ENCODE peak calls at places on chromosomes 1 and 21, in ten cellular contexts. O, W, J, B, P, H, T, X, U and Q are unnamed samples.

GRCh38 chr1:219128957-219129356 is 44.7 kb upstream of the LYPLAL1 start:
- DNase-seq in U (no peak), B (no peak), P (no peak), T (no peak), O (no peak), W (no peak), J (no peak), H (no peak), X (no peak), Q (no peak)

GRCh38 chr1:219990782-219991510 is 55.4 kb downstream of the EPRS1 start:
- DNase-seq in H (no peak), B (no peak), P (peak; percentile 27), O (peak; percentile 61), X (no peak), W (no peak), U (no peak), J (no peak), T (no peak), Q (peak; percentile 56)

GRCh38 chr21:21897275-21897883 is 899.2 kb downstream of the NCAM2 start:
- DNase-seq in O (no peak), B (no peak), H (no peak), P (no peak), T (no peak), J (no peak), X (no peak), U (no peak), W (no peak), Q (no peak)

GRCh38 chr1:50684185-50684584 is 260.9 kb upstream of the DMRTA2 start:
- DNase-seq in O (no peak), W (no peak), U (no peak), P (no peak), T (no peak), B (no peak), H (no peak), J (no peak), X (no peak), Q (no peak)

GRCh38 chr1:230453377-230453776 is 27.2 kb upstream of the PGBD5 start:
- DNase-seq in T (no peak), H (no peak), U (no peak), W (no peak), J (no peak), O (no peak), B (no peak), P (no peak), X (no peak), Q (no peak)

GRCh38 chr1:234921266-234922062 is 207.2 kb downstream of the TOMM20 start:
- DNase-seq in X (peak; percentile 40), O (no peak), J (peak; percentile 62), B (no peak), W (peak; percentile 49), H (no peak), P (no peak), U (peak; percentile 65), T (no peak), Q (no peak)

GRCh38 chr21:36610201-36610600 is 88.7 kb upstream of the SIM2 start:
- DNase-seq in W (no peak), U (no peak), X (no peak), O (no peak), J (no peak), B (no peak), H (no peak), P (no peak), T (no peak), Q (no peak)

GRCh38 chr1:34885405-34886247 is 26.1 kb upstream of the SMIM12 start:
- DNase-seq in J (no peak), H (no peak), U (no peak), P (no peak), T (no peak), X (peak; percentile 45), O (peak; percentile 90), B (peak; percentile 73), W (peak; percentile 42), Q (peak; percentile 44)

GRCh38 chr1:107153033-107153432 is 12.2 kb downstream of the NTNG1 start:
- DNase-seq in T (no peak), W (no peak), U (no peak), H (no peak), J (no peak), P (no peak), B (no peak), O (peak; percentile 15), X (no peak), Q (no peak)

GRCh38 chr1:237124856-237125462 is 83.0 kb downstream of the RYR2 start:
- DNase-seq in B (no peak), W (no peak), P (peak; percentile 43), J (no peak), T (no peak), H (no peak), U (no peak), X (no peak), O (peak; percentile 84), Q (peak; percentile 45)

DNA sequence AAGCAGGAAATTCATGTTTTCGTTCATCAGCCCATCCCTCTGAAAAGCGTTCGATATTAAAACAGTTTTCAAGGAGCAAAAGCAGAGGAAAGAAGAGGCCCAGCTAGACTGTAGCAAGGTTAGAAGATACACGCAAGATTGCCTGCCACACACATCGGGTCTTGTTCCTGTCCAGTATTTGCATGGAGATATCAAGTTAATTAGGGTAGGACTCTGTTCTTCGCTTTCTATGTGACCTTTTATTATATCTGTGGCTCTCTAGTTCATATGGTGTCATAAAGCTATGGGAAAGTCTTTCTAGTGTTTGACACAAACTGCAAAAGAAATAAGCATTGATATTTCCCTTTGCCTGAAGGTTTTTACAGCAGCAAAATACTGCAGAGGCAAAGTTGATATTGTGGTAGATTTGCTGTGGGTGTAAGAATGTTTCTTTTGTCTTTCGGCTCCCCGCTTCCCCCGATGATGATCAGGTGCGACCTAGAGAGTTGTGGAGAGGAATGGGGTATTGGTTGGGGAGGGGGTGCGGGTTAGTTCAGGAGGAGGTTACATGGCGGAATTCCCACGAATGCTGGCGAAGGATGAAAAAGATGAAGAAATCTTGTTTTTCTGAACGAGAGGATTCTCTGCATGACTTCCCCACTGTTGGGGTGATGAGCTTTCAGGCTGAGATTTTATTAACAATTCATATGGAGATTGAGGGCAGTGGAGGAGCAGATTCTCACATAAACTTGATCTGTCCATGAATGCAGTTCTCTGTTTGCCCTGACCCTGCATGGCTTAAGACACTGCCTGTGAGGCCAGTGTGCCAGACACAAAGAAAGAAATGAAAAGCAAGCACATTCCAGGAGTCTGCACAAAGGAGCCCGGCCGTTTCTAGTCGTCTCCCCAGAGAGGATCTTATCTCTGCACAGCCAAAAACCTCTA is 550.1 kb downstream of the USP25 start:
- DNase-seq in O (peak; percentile 62), P (no peak), X (peak; percentile 19), B (no peak), H (no peak), T (no peak), W (peak; percentile 12), J (peak; percentile 56), U (peak; percentile 78), Q (no peak)
- H3K27ac ChIP-seq in O (peak overlapping the region; percentile 72), P (no peak overlapping the region), X (peak overlapping the region; percentile 77), B (no peak overlapping the region), H (peak overlapping the region; percentile 67), T (no peak overlapping the region), W (peak overlapping the region; percentile 39), J (peak overlapping the region; percentile 87), U (peak overlapping the region; percentile 65), Q (no peak overlapping the region)

DNA sequence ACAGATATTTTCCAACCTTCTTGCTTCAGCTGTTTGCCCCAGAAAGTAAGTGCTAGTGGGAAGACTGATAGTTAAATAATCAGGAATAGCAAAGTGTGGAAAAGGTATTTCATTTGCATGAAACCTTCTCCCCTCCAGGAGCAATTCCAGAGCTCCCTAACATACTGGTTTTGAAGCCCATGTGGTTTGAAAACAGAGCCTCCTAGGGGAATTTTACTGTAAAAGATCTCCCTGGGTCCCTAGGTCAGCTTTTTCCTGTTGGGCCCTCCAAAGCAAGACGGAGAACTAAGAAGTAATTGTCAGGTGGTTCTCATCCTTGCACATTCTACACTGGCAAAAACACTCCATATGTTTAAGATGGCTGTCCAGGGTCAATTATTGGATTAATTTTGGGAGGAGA is 218.7 kb upstream of the FOXD3 start:
- DNase-seq in B (no peak), U (no peak), P (no peak), W (no peak), H (no peak), J (no peak), T (no peak), O (peak; percentile 73), X (no peak), Q (no peak)
- TF ChIP-seq CTCF in B (no peak), U (no peak), P (no peak), W (no peak), H (no peak), J (no peak), T (no peak), O (peak; percentile 42), X (no peak), Q (no peak)

DNA sequence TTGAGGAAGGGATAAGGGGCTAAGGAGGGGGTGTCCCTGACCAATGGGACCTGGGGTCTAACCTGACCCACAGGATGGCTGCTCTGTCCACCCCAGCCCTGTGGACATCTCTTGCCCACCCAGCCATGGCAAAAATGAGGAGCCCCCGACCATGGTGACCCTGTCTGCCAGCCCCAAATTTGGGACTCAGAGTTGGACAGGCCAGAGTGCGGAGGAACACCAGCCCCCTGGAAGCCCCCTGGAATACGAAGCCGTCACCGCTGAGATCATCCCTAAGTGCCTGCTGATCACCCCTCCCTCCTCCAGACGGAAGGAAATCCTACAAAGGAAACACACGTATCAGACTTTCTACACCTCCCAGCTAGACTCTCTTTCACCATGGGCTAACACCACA is 119.3 kb downstream of the SIK1 start:
- DNase-seq in H (no peak), X (no peak), U (no peak), O (no peak), T (no peak), W (no peak), P (no peak), J (no peak), B (no peak), Q (no peak)
- H3K4me1 ChIP-seq in H (peaks cover 63% of the 10 kb centered on the region), X (no peaks in the 10 kb centered on the region), U (no peaks in the 10 kb centered on the region), O (peaks cover 17% of the 10 kb centered on the region), T (peaks cover 7% of the 10 kb centered on the region), W (peaks cover 7% of the 10 kb centered on the region), P (peaks cover 8% of the 10 kb centered on the region), J (no peaks in the 10 kb centered on the region), B (peaks cover 8% of the 10 kb centered on the region), Q (no peaks in the 10 kb centered on the region)

GRCh38 chr1:100363831-100364230 is 11.5 kb downstream of the CDC14A start:
- DNase-seq in P (no peak), O (no peak), B (no peak), W (no peak), J (no peak), X (no peak), T (no peak), U (no peak), H (no peak), Q (no peak)

GRCh38 chr1:100361249-100362089 is 9.2 kb downstream of the CDC14A start:
- DNase-seq in T (no peak), H (no peak), O (no peak), U (no peak), J (no peak), W (no peak), B (no peak), P (no peak), X (no peak), Q (peak; percentile 7)

GRCh38 chr1:100360790-100361232 is 8.5 kb downstream of the CDC14A start:
- DNase-seq in B (no peak), H (no peak), J (peak; percentile 70), O (no peak), T (no peak), W (peak; percentile 47), U (peak; percentile 34), X (no peak), P (no peak), Q (peak; percentile 87)

GRCh38 chr1:100364731-100365130 is 12.4 kb downstream of the CDC14A start:
- DNase-seq in P (no peak), J (no peak), B (no peak), H (no peak), O (no peak), X (no peak), T (no peak), U (no peak), W (no peak), Q (no peak)

GRCh38 chr1:100362821-100363466 is 10.6 kb downstream of the CDC14A start:
- DNase-seq in W (no peak), O (peak; percentile 65), H (no peak), P (peak; percentile 54), T (no peak), U (no peak), B (no peak), X (no peak), J (no peak), Q (peak; percentile 41)
- H3K27ac ChIP-seq in W (no peak overlapping the region), O (peak overlapping the region; percentile 67), H (no peak overlapping the region), P (peak overlapping the region; percentile 56), T (no peak overlapping the region), U (no peak overlapping the region), B (no peak overlapping the region), X (no peak overlapping the region), J (peak overlapping the region; percentile 14), Q (no peak overlapping the region)